ENCODE peak calls at places on chromosomes 4 and X, in six cellular contexts. One of them, this sample, is unnamed.

GRCh38 chr4:41241919-41242318 is 14.8 kb upstream of the UCHL1 start:
- DNase-seq in GM19239: no peak
- DNase-seq in activated naive CD4-positive, alpha-beta T cell: no peak
- DNase-seq in A172: no peak
- DNase-seq in GM03348: no peak
- DNase-seq in choroid plexus epithelial cell: peak
- DNase-seq in this sample: no peak

GRCh38 chr4:169115144-169115896 is 105.3 kb upstream of the CBR4 start:
- DNase-seq in GM03348: no peak
- DNase-seq in activated naive CD4-positive, alpha-beta T cell: no peak
- DNase-seq in GM19239: no peak
- DNase-seq in choroid plexus epithelial cell: no peak
- DNase-seq in A172: no peak
- DNase-seq in this sample: no peak

GRCh38 chr4:72377491-72378194 is 191.4 kb downstream of the ADAMTS3 start:
- DNase-seq in choroid plexus epithelial cell: peak
- DNase-seq in GM19239: no peak
- DNase-seq in GM03348: peak
- DNase-seq in A172: no peak
- DNase-seq in activated naive CD4-positive, alpha-beta T cell: no peak
- DNase-seq in this sample: no peak

GRCh38 chr4:134327274-134328122 is 125.9 kb upstream of the PABPC4L start:
- DNase-seq in GM19239: no peak
- DNase-seq in choroid plexus epithelial cell: no peak
- DNase-seq in activated naive CD4-positive, alpha-beta T cell: no peak
- DNase-seq in GM03348: no peak
- DNase-seq in A172: no peak
- DNase-seq in this sample: no peak

GRCh38 chr4:154082760-154083530 is 294.1 kb upstream of the SFRP2 start:
- DNase-seq in GM03348: no peak
- DNase-seq in activated naive CD4-positive, alpha-beta T cell: no peak
- DNase-seq in choroid plexus epithelial cell: peak
- DNase-seq in GM19239: no peak
- DNase-seq in A172: peak
- DNase-seq in this sample: peak

GRCh38 chr4:67483868-67484602 is 61.3 kb downstream of the CENPC start:
- DNase-seq in A172: peak
- DNase-seq in GM03348: no peak
- DNase-seq in activated naive CD4-positive, alpha-beta T cell: no peak
- DNase-seq in GM19239: no peak
- DNase-seq in choroid plexus epithelial cell: peak
- DNase-seq in this sample: no peak

GRCh38 chrX:38929966-38930421 is 128.7 kb downstream of the MID1IP1 start:
- DNase-seq in activated naive CD4-positive, alpha-beta T cell: no peak
- DNase-seq in A172: peak
- DNase-seq in GM19239: no peak
- DNase-seq in choroid plexus epithelial cell: peak
- DNase-seq in GM03348: peak
- DNase-seq in this sample: peak

GRCh38 chr4:56871357-56871993 is 36.2 kb upstream of the REST start:
- DNase-seq in GM03348: peak
- DNase-seq in activated naive CD4-positive, alpha-beta T cell: no peak
- DNase-seq in A172: no peak
- DNase-seq in GM19239: no peak
- DNase-seq in choroid plexus epithelial cell: peak
- DNase-seq in this sample: no peak

GRCh38 chrX:129622757-129623301 is 31.9 kb downstream of the APLN start:
- DNase-seq in GM19239: no peak
- DNase-seq in GM03348: no peak
- DNase-seq in A172: no peak
- DNase-seq in activated naive CD4-positive, alpha-beta T cell: no peak
- DNase-seq in choroid plexus epithelial cell: peak
- DNase-seq in this sample: no peak

GRCh38 chr4:7392438-7393374 is 42.0 kb downstream of the PSAPL1 start:
- DNase-seq in GM03348: peak
- DNase-seq in activated naive CD4-positive, alpha-beta T cell: no peak
- DNase-seq in GM19239: no peak
- DNase-seq in choroid plexus epithelial cell: peak
- DNase-seq in A172: no peak
- DNase-seq in this sample: no peak

GRCh38 chrX:24760601-24761000 is 66.9 kb downstream of the POLA1 start:
- DNase-seq in choroid plexus epithelial cell: peak
- DNase-seq in activated naive CD4-positive, alpha-beta T cell: no peak
- DNase-seq in GM19239: no peak
- DNase-seq in GM03348: peak
- DNase-seq in A172: peak
- DNase-seq in this sample: no peak

GRCh38 chr4:86630629-86631028 is 36.5 kb downstream of the PTPN13 start:
- DNase-seq in GM03348: no peak
- DNase-seq in activated naive CD4-positive, alpha-beta T cell: no peak
- DNase-seq in choroid plexus epithelial cell: no peak
- DNase-seq in A172: no peak
- DNase-seq in GM19239: no peak
- DNase-seq in this sample: no peak

This sample was measured in Caki2.